ENCODE peak calls at places on chromosomes 5 and 9, in ten cellular contexts. One of them, this sample, is unnamed.

GRCh38 chr5:133290669-133291235 is 238.9 kb downstream of the HSPA4 start:
- DNase-seq in head of caudate nucleus: peak; percentile 63
- DNase-seq in NB4: no peak
- DNase-seq in osteocyte: no peak
- DNase-seq in smooth muscle cell of the brain vasculature: no peak
- DNase-seq in pulmonary artery endothelial cell: no peak
- DNase-seq in bronchial epithelial cell: no peak
- DNase-seq in GDM1: no peak
- DNase-seq in GM19239: no peak
- DNase-seq in LHCN-M2: no peak
- DNase-seq in this sample: no peak

GRCh38 chr9:80602291-80602690 is 1030.5 kb downstream of the TLE4 start:
- DNase-seq in bronchial epithelial cell: no peak
- DNase-seq in NB4: no peak
- DNase-seq in pulmonary artery endothelial cell: no peak
- DNase-seq in LHCN-M2: no peak
- DNase-seq in smooth muscle cell of the brain vasculature: no peak
- DNase-seq in GM19239: no peak
- DNase-seq in osteocyte: no peak
- DNase-seq in head of caudate nucleus: no peak
- DNase-seq in GDM1: no peak
- DNase-seq in this sample: no peak

GRCh38 chr5:126544087-126544740 is 50.8 kb downstream of the ALDH7A1 start:
- DNase-seq in osteocyte: no peak
- DNase-seq in LHCN-M2: peak; percentile 27
- DNase-seq in head of caudate nucleus: no peak
- DNase-seq in smooth muscle cell of the brain vasculature: no peak
- DNase-seq in pulmonary artery endothelial cell: no peak
- DNase-seq in bronchial epithelial cell: peak; percentile 41
- DNase-seq in NB4: peak; percentile 60
- DNase-seq in GDM1: peak; percentile 18
- DNase-seq in GM19239: peak; percentile 34
- DNase-seq in this sample: peak; percentile 81

GRCh38 chr5:128579669-128580068 is 41.6 kb upstream of the FBN2 start:
- DNase-seq in LHCN-M2: peak; percentile 41
- DNase-seq in bronchial epithelial cell: no peak
- DNase-seq in head of caudate nucleus: no peak
- DNase-seq in NB4: no peak
- DNase-seq in GM19239: no peak
- DNase-seq in GDM1: no peak
- DNase-seq in osteocyte: no peak
- DNase-seq in pulmonary artery endothelial cell: no peak
- DNase-seq in smooth muscle cell of the brain vasculature: no peak
- DNase-seq in this sample: no peak

GRCh38 chr5:90506221-90506620 is 23.2 kb downstream of the LYSMD3 start:
- DNase-seq in bronchial epithelial cell: no peak
- DNase-seq in NB4: no peak
- DNase-seq in LHCN-M2: no peak
- DNase-seq in smooth muscle cell of the brain vasculature: no peak
- DNase-seq in osteocyte: no peak
- DNase-seq in head of caudate nucleus: no peak
- DNase-seq in GM19239: no peak
- DNase-seq in GDM1: no peak
- DNase-seq in pulmonary artery endothelial cell: no peak
- DNase-seq in this sample: no peak

GRCh38 chr9:121344062-121344696 is 25.9 kb downstream of the STOM start:
- DNase-seq in bronchial epithelial cell: no peak
- DNase-seq in NB4: no peak
- DNase-seq in GM19239: no peak
- DNase-seq in head of caudate nucleus: no peak
- DNase-seq in smooth muscle cell of the brain vasculature: no peak
- DNase-seq in LHCN-M2: no peak
- DNase-seq in GDM1: no peak
- DNase-seq in osteocyte: no peak
- DNase-seq in pulmonary artery endothelial cell: no peak
- DNase-seq in this sample: no peak

GRCh38 chr9:135971106-135971766 is 10.1 kb upstream of the UBAC1 start:
- DNase-seq in bronchial epithelial cell: no peak
- DNase-seq in LHCN-M2: no peak
- DNase-seq in GM19239: no peak
- DNase-seq in smooth muscle cell of the brain vasculature: no peak
- DNase-seq in head of caudate nucleus: no peak
- DNase-seq in GDM1: no peak
- DNase-seq in pulmonary artery endothelial cell: no peak
- DNase-seq in osteocyte: no peak
- DNase-seq in NB4: no peak
- DNase-seq in this sample: no peak

GRCh38 chr5:124923131-124923530 is 176.7 kb upstream of the ZNF608 start:
- DNase-seq in pulmonary artery endothelial cell: peak; percentile 22
- DNase-seq in bronchial epithelial cell: no peak
- DNase-seq in GM19239: no peak
- DNase-seq in NB4: no peak
- DNase-seq in LHCN-M2: peak; percentile 21
- DNase-seq in GDM1: no peak
- DNase-seq in head of caudate nucleus: peak; percentile 30
- DNase-seq in smooth muscle cell of the brain vasculature: no peak
- DNase-seq in osteocyte: no peak
- DNase-seq in this sample: peak; percentile 37

GRCh38 chr5:66993448-66993847 is 203.2 kb downstream of the CD180 start:
- DNase-seq in LHCN-M2: no peak
- DNase-seq in GDM1: no peak
- DNase-seq in smooth muscle cell of the brain vasculature: no peak
- DNase-seq in GM19239: no peak
- DNase-seq in bronchial epithelial cell: peak; percentile 26
- DNase-seq in osteocyte: no peak
- DNase-seq in head of caudate nucleus: no peak
- DNase-seq in pulmonary artery endothelial cell: no peak
- DNase-seq in NB4: no peak
- DNase-seq in this sample: no peak

GRCh38 chr9:109264865-109265532 is 55.9 kb downstream of the EPB41L4B start:
- DNase-seq in LHCN-M2: no peak
- DNase-seq in GM19239: no peak
- DNase-seq in osteocyte: no peak
- DNase-seq in pulmonary artery endothelial cell: no peak
- DNase-seq in bronchial epithelial cell: peak; percentile 45
- DNase-seq in smooth muscle cell of the brain vasculature: no peak
- DNase-seq in NB4: no peak
- DNase-seq in GDM1: no peak
- DNase-seq in head of caudate nucleus: no peak
- DNase-seq in this sample: no peak

GRCh38 chr9:97319380-97319779 is 11.9 kb downstream of the CCDC180 start:
- DNase-seq in osteocyte: no peak
- DNase-seq in pulmonary artery endothelial cell: no peak
- DNase-seq in GDM1: peak; percentile 48
- DNase-seq in head of caudate nucleus: no peak
- DNase-seq in GM19239: no peak
- DNase-seq in NB4: peak; percentile 25
- DNase-seq in LHCN-M2: no peak
- DNase-seq in smooth muscle cell of the brain vasculature: no peak
- DNase-seq in bronchial epithelial cell: no peak
- DNase-seq in this sample: no peak

GRCh38 chr9:75930766-75931311 is 40.4 kb downstream of the PCSK5 start:
- DNase-seq in smooth muscle cell of the brain vasculature: no peak
- DNase-seq in head of caudate nucleus: peak; percentile 14
- DNase-seq in LHCN-M2: no peak
- DNase-seq in NB4: no peak
- DNase-seq in pulmonary artery endothelial cell: no peak
- DNase-seq in osteocyte: no peak
- DNase-seq in GDM1: no peak
- DNase-seq in bronchial epithelial cell: no peak
- DNase-seq in GM19239: no peak
- DNase-seq in this sample: no peak

GRCh38 chr5:1174122-1174936 is 27.1 kb upstream of the SLC6A19 start:
- DNase-seq in smooth muscle cell of the brain vasculature: no peak
- DNase-seq in pulmonary artery endothelial cell: no peak
- DNase-seq in GDM1: no peak
- DNase-seq in LHCN-M2: peak; percentile 72
- DNase-seq in osteocyte: no peak
- DNase-seq in GM19239: no peak
- DNase-seq in head of caudate nucleus: peak; percentile 65
- DNase-seq in NB4: peak; percentile 65
- DNase-seq in bronchial epithelial cell: peak; percentile 36
- DNase-seq in this sample: peak; percentile 77

GRCh38 chr5:15026944-15027343 is 155.4 kb upstream of the ANKH start:
- DNase-seq in NB4: no peak
- DNase-seq in LHCN-M2: no peak
- DNase-seq in osteocyte: no peak
- DNase-seq in GM19239: no peak
- DNase-seq in pulmonary artery endothelial cell: no peak
- DNase-seq in GDM1: no peak
- DNase-seq in head of caudate nucleus: no peak
- DNase-seq in smooth muscle cell of the brain vasculature: no peak
- DNase-seq in bronchial epithelial cell: no peak
- DNase-seq in this sample: no peak

GRCh38 chr9:111728143-111728542 is 66.6 kb downstream of the SHOC1 start:
- DNase-seq in smooth muscle cell of the brain vasculature: no peak
- DNase-seq in pulmonary artery endothelial cell: no peak
- DNase-seq in NB4: no peak
- DNase-seq in GDM1: no peak
- DNase-seq in bronchial epithelial cell: peak; percentile 92
- DNase-seq in osteocyte: no peak
- DNase-seq in LHCN-M2: peak; percentile 16
- DNase-seq in GM19239: no peak
- DNase-seq in head of caudate nucleus: no peak
- DNase-seq in this sample: no peak

GRCh38 chr5:14741131-14741530 is 76.6 kb downstream of the OTULIN start:
- DNase-seq in NB4: no peak
- DNase-seq in bronchial epithelial cell: no peak
- DNase-seq in GDM1: no peak
- DNase-seq in pulmonary artery endothelial cell: no peak
- DNase-seq in osteocyte: no peak
- DNase-seq in head of caudate nucleus: no peak
- DNase-seq in GM19239: no peak
- DNase-seq in smooth muscle cell of the brain vasculature: no peak
- DNase-seq in LHCN-M2: no peak
- DNase-seq in this sample: peak; percentile 94

GRCh38 chr9:116100711-116101111 is 52.9 kb upstream of the PAPPA start:
- DNase-seq in GDM1: no peak
- DNase-seq in LHCN-M2: no peak
- DNase-seq in pulmonary artery endothelial cell: no peak
- DNase-seq in smooth muscle cell of the brain vasculature: no peak
- DNase-seq in osteocyte: no peak
- DNase-seq in GM19239: no peak
- DNase-seq in bronchial epithelial cell: peak; percentile 99
- DNase-seq in head of caudate nucleus: no peak
- DNase-seq in NB4: no peak
- DNase-seq in this sample: no peak

GRCh38 chr9:106799146-106799545 is 63.8 kb upstream of the ZNF462 start:
- DNase-seq in bronchial epithelial cell: peak; percentile 68
- DNase-seq in smooth muscle cell of the brain vasculature: peak; percentile 29
- DNase-seq in LHCN-M2: peak; percentile 93
- DNase-seq in osteocyte: no peak
- DNase-seq in GDM1: no peak
- DNase-seq in NB4: no peak
- DNase-seq in GM19239: no peak
- DNase-seq in pulmonary artery endothelial cell: peak; percentile 54
- DNase-seq in head of caudate nucleus: no peak
- DNase-seq in this sample: peak; percentile 66

GRCh38 chr5:138752341-138752950 is 779 bp upstream of the CTNNA1 start:
- DNase-seq in bronchial epithelial cell: peak; percentile 44
- DNase-seq in LHCN-M2: peak; percentile 32
- DNase-seq in GM19239: no peak
- DNase-seq in GDM1: no peak
- DNase-seq in head of caudate nucleus: no peak
- DNase-seq in pulmonary artery endothelial cell: no peak
- DNase-seq in smooth muscle cell of the brain vasculature: no peak
- DNase-seq in NB4: peak; percentile 35
- DNase-seq in osteocyte: no peak
- DNase-seq in this sample: no peak

GRCh38 chr5:150322202-150322601 is 19.5 kb upstream of the ARSI start:
- DNase-seq in head of caudate nucleus: no peak
- DNase-seq in osteocyte: no peak
- DNase-seq in LHCN-M2: peak; percentile 58
- DNase-seq in bronchial epithelial cell: peak; percentile 96
- DNase-seq in GDM1: no peak
- DNase-seq in NB4: no peak
- DNase-seq in smooth muscle cell of the brain vasculature: no peak
- DNase-seq in GM19239: no peak
- DNase-seq in pulmonary artery endothelial cell: no peak
- DNase-seq in this sample: no peak

GRCh38 chr5:74257645-74258328 is 382.7 kb downstream of the ENC1 start:
- DNase-seq in NB4: peak; percentile 93
- DNase-seq in LHCN-M2: no peak
- DNase-seq in GM19239: peak; percentile 14
- DNase-seq in osteocyte: no peak
- DNase-seq in head of caudate nucleus: no peak
- DNase-seq in GDM1: no peak
- DNase-seq in pulmonary artery endothelial cell: no peak
- DNase-seq in bronchial epithelial cell: peak; percentile 33
- DNase-seq in smooth muscle cell of the brain vasculature: no peak
- DNase-seq in this sample: no peak

GRCh38 chr9:127983847-127984289 is 3.1 kb upstream of the EEIG1 start:
- DNase-seq in GM19239: peak; percentile 67
- DNase-seq in bronchial epithelial cell: no peak
- DNase-seq in head of caudate nucleus: no peak
- DNase-seq in smooth muscle cell of the brain vasculature: no peak
- DNase-seq in LHCN-M2: no peak
- DNase-seq in osteocyte: no peak
- DNase-seq in pulmonary artery endothelial cell: no peak
- DNase-seq in GDM1: no peak
- DNase-seq in NB4: no peak
- DNase-seq in this sample: no peak

GRCh38 chr5:76372320-76373054 is 30.6 kb upstream of the IQGAP2 start:
- DNase-seq in GDM1: no peak
- DNase-seq in pulmonary artery endothelial cell: no peak
- DNase-seq in bronchial epithelial cell: peak; percentile 96
- DNase-seq in GM19239: no peak
- DNase-seq in osteocyte: no peak
- DNase-seq in smooth muscle cell of the brain vasculature: peak; percentile 31
- DNase-seq in head of caudate nucleus: no peak
- DNase-seq in NB4: peak; percentile 70
- DNase-seq in LHCN-M2: peak; percentile 80
- DNase-seq in this sample: peak; percentile 53

GRCh38 chr9:137277329-137278041 is at the start of gene TOR4A:
- DNase-seq in pulmonary artery endothelial cell: peak; percentile 76
- DNase-seq in head of caudate nucleus: peak; percentile 42
- DNase-seq in smooth muscle cell of the brain vasculature: no peak
- DNase-seq in osteocyte: no peak
- DNase-seq in GM19239: peak; percentile 99
- DNase-seq in GDM1: peak; percentile 68
- DNase-seq in NB4: peak; percentile 95
- DNase-seq in LHCN-M2: peak; percentile 80
- DNase-seq in bronchial epithelial cell: peak; percentile 69
- DNase-seq in this sample: peak; percentile 95

GRCh38 chr5:36688722-36689121 is 82.3 kb downstream of the SLC1A3 start:
- DNase-seq in GDM1: peak; percentile 16
- DNase-seq in pulmonary artery endothelial cell: no peak
- DNase-seq in head of caudate nucleus: no peak
- DNase-seq in osteocyte: no peak
- DNase-seq in LHCN-M2: peak; percentile 38
- DNase-seq in smooth muscle cell of the brain vasculature: no peak
- DNase-seq in bronchial epithelial cell: peak; percentile 25
- DNase-seq in NB4: peak; percentile 84
- DNase-seq in GM19239: no peak
- DNase-seq in this sample: peak; percentile 5

GRCh38 chr9:117919594-117919993 is 215.4 kb downstream of the TLR4 start:
- DNase-seq in osteocyte: no peak
- DNase-seq in GM19239: no peak
- DNase-seq in head of caudate nucleus: no peak
- DNase-seq in NB4: no peak
- DNase-seq in smooth muscle cell of the brain vasculature: no peak
- DNase-seq in GDM1: no peak
- DNase-seq in LHCN-M2: no peak
- DNase-seq in pulmonary artery endothelial cell: no peak
- DNase-seq in bronchial epithelial cell: no peak
- DNase-seq in this sample: no peak

GRCh38 chr9:84300271-84300670 is 40.3 kb downstream of the SLC28A3 start:
- DNase-seq in smooth muscle cell of the brain vasculature: no peak
- DNase-seq in pulmonary artery endothelial cell: no peak
- DNase-seq in LHCN-M2: peak; percentile 8
- DNase-seq in NB4: no peak
- DNase-seq in bronchial epithelial cell: peak; percentile 93
- DNase-seq in GM19239: no peak
- DNase-seq in head of caudate nucleus: no peak
- DNase-seq in osteocyte: no peak
- DNase-seq in GDM1: no peak
- DNase-seq in this sample: no peak

GRCh38 chr5:125560476-125561225 is 814.2 kb upstream of the ZNF608 start:
- DNase-seq in NB4: peak; percentile 4
- DNase-seq in smooth muscle cell of the brain vasculature: no peak
- DNase-seq in pulmonary artery endothelial cell: no peak
- DNase-seq in head of caudate nucleus: no peak
- DNase-seq in bronchial epithelial cell: peak; percentile 83
- DNase-seq in LHCN-M2: no peak
- DNase-seq in GM19239: no peak
- DNase-seq in osteocyte: no peak
- DNase-seq in GDM1: no peak
- DNase-seq in this sample: no peak

This sample was measured in lung microvascular endothelial cell.